ENCODE peak calls at places on chromosomes 1 and 21, in seven cellular contexts. One of them, this sample, is unnamed.

GRCh38 chr1:168610111-168610510 is 33.7 kb downstream of the XCL1 start:
- DNase-seq in transverse colon: no peak
- DNase-seq in hepatocyte: no peak
- DNase-seq in fibroblast of mammary gland: no peak
- DNase-seq in fibroblast of the aortic adventitia: no peak
- DNase-seq in cardiac muscle cell: no peak
- DNase-seq in lung: no peak
- DNase-seq in this sample: no peak

GRCh38 chr1:70063861-70064260 is 141.5 kb downstream of the LRRC40 start:
- DNase-seq in transverse colon: no peak
- DNase-seq in hepatocyte: no peak
- DNase-seq in fibroblast of mammary gland: no peak
- DNase-seq in fibroblast of the aortic adventitia: no peak
- DNase-seq in cardiac muscle cell: no peak
- DNase-seq in lung: no peak
- DNase-seq in this sample: no peak

GRCh38 chr21:44887807-44888580 is 14.5 kb upstream of the PTTG1IP start:
- DNase-seq in transverse colon: no peak
- DNase-seq in hepatocyte: no peak
- DNase-seq in fibroblast of mammary gland: no peak
- DNase-seq in fibroblast of the aortic adventitia: no peak
- DNase-seq in cardiac muscle cell: no peak
- DNase-seq in lung: no peak
- DNase-seq in this sample: no peak

GRCh38 chr1:41638086-41639024 is 153.9 kb upstream of the EDN2 start:
- DNase-seq in transverse colon: no peak
- DNase-seq in hepatocyte: no peak
- DNase-seq in fibroblast of mammary gland: no peak
- DNase-seq in fibroblast of the aortic adventitia: no peak
- DNase-seq in cardiac muscle cell: no peak
- DNase-seq in lung: no peak
- DNase-seq in this sample: no peak

GRCh38 chr1:209095627-209096595 is 487.6 kb upstream of the CAMK1G start:
- DNase-seq in transverse colon: no peak
- DNase-seq in hepatocyte: peak
- DNase-seq in fibroblast of mammary gland: peak
- DNase-seq in fibroblast of the aortic adventitia: peak
- DNase-seq in cardiac muscle cell: no peak
- DNase-seq in lung: no peak
- DNase-seq in this sample: no peak

GRCh38 chr1:179083031-179083345 is 1.1 kb downstream of the TOR3A start:
- DNase-seq in transverse colon: no peak
- DNase-seq in hepatocyte: no peak
- DNase-seq in fibroblast of mammary gland: no peak
- DNase-seq in fibroblast of the aortic adventitia: peak
- DNase-seq in cardiac muscle cell: peak
- DNase-seq in lung: no peak
- DNase-seq in this sample: no peak

GRCh38 chr1:5751833-5752714 is 240.2 kb downstream of the NPHP4 start:
- DNase-seq in transverse colon: no peak
- DNase-seq in hepatocyte: no peak
- DNase-seq in fibroblast of mammary gland: no peak
- DNase-seq in fibroblast of the aortic adventitia: no peak
- DNase-seq in cardiac muscle cell: no peak
- DNase-seq in lung: peak
- DNase-seq in this sample: no peak

GRCh38 chr1:209797978-209798639 is 7.8 kb downstream of the IRF6 start:
- DNase-seq in transverse colon: no peak
- DNase-seq in hepatocyte: no peak
- DNase-seq in fibroblast of mammary gland: no peak
- DNase-seq in fibroblast of the aortic adventitia: peak
- DNase-seq in cardiac muscle cell: no peak
- DNase-seq in lung: no peak
- DNase-seq in this sample: no peak

GRCh38 chr1:92949937-92950817 is 11.1 kb downstream of the DIPK1A start:
- DNase-seq in transverse colon: no peak
- DNase-seq in hepatocyte: no peak
- DNase-seq in fibroblast of mammary gland: peak
- DNase-seq in fibroblast of the aortic adventitia: peak
- DNase-seq in cardiac muscle cell: peak
- DNase-seq in lung: no peak
- DNase-seq in this sample: no peak

GRCh38 chr1:2824999-2825398 is 23.5 kb upstream of the TTC34 start:
- DNase-seq in transverse colon: no peak
- DNase-seq in hepatocyte: no peak
- DNase-seq in fibroblast of mammary gland: no peak
- DNase-seq in fibroblast of the aortic adventitia: no peak
- DNase-seq in cardiac muscle cell: no peak
- DNase-seq in lung: no peak
- DNase-seq in this sample: no peak

GRCh38 chr21:27802816-27803475 is 836.1 kb upstream of the ADAMTS5 start:
- DNase-seq in transverse colon: peak
- DNase-seq in hepatocyte: peak
- DNase-seq in fibroblast of mammary gland: peak
- DNase-seq in fibroblast of the aortic adventitia: peak
- DNase-seq in cardiac muscle cell: peak
- DNase-seq in lung: peak
- DNase-seq in this sample: peak

GRCh38 chr1:236663934-236664333 is 22.4 kb upstream of the ACTN2 start:
- DNase-seq in transverse colon: no peak
- DNase-seq in hepatocyte: no peak
- DNase-seq in fibroblast of mammary gland: no peak
- DNase-seq in fibroblast of the aortic adventitia: no peak
- DNase-seq in cardiac muscle cell: no peak
- DNase-seq in lung: no peak
- DNase-seq in this sample: no peak

GRCh38 chr1:64234714-64235113 is 31.3 kb downstream of the UBE2U start:
- DNase-seq in transverse colon: no peak
- DNase-seq in hepatocyte: no peak
- DNase-seq in fibroblast of mammary gland: no peak
- DNase-seq in fibroblast of the aortic adventitia: no peak
- DNase-seq in cardiac muscle cell: no peak
- DNase-seq in lung: no peak
- DNase-seq in this sample: no peak

GRCh38 chr1:214281030-214281901 is at the start of gene SMYD2:
- DNase-seq in transverse colon: peak
- DNase-seq in hepatocyte: peak
- DNase-seq in fibroblast of mammary gland: peak
- DNase-seq in fibroblast of the aortic adventitia: peak
- DNase-seq in cardiac muscle cell: peak
- DNase-seq in lung: peak
- DNase-seq in this sample: no peak

GRCh38 chr1:8020032-8020431 is 6.1 kb downstream of the ERRFI1 start:
- DNase-seq in transverse colon: no peak
- DNase-seq in hepatocyte: peak
- DNase-seq in fibroblast of mammary gland: peak
- DNase-seq in fibroblast of the aortic adventitia: peak
- DNase-seq in cardiac muscle cell: peak
- DNase-seq in lung: no peak
- DNase-seq in this sample: peak

GRCh38 chr1:222071313-222071886 is 329.5 kb upstream of the DUSP10 start:
- DNase-seq in transverse colon: no peak
- DNase-seq in hepatocyte: no peak
- DNase-seq in fibroblast of mammary gland: peak
- DNase-seq in fibroblast of the aortic adventitia: no peak
- DNase-seq in cardiac muscle cell: peak
- DNase-seq in lung: no peak
- DNase-seq in this sample: peak

GRCh38 chr1:175892686-175893085 is 149.3 kb upstream of the TNR start:
- DNase-seq in transverse colon: no peak
- DNase-seq in hepatocyte: no peak
- DNase-seq in fibroblast of mammary gland: no peak
- DNase-seq in fibroblast of the aortic adventitia: no peak
- DNase-seq in cardiac muscle cell: peak
- DNase-seq in lung: no peak
- DNase-seq in this sample: no peak

GRCh38 chr1:200299571-200299970 is 110.3 kb downstream of the ZNF281 start:
- DNase-seq in transverse colon: no peak
- DNase-seq in hepatocyte: no peak
- DNase-seq in fibroblast of mammary gland: no peak
- DNase-seq in fibroblast of the aortic adventitia: no peak
- DNase-seq in cardiac muscle cell: no peak
- DNase-seq in lung: no peak
- DNase-seq in this sample: no peak

GRCh38 chr1:113875714-113876113 is 4.2 kb upstream of the PTPN22 start:
- DNase-seq in transverse colon: no peak
- DNase-seq in hepatocyte: no peak
- DNase-seq in fibroblast of mammary gland: no peak
- DNase-seq in fibroblast of the aortic adventitia: no peak
- DNase-seq in cardiac muscle cell: no peak
- DNase-seq in lung: no peak
- DNase-seq in this sample: no peak

GRCh38 chr1:64150266-64150665 is 53.2 kb upstream of the UBE2U start:
- DNase-seq in transverse colon: no peak
- DNase-seq in hepatocyte: no peak
- DNase-seq in fibroblast of mammary gland: no peak
- DNase-seq in fibroblast of the aortic adventitia: no peak
- DNase-seq in cardiac muscle cell: no peak
- DNase-seq in lung: no peak
- DNase-seq in this sample: no peak

GRCh38 chr1:7007902-7008301 is 222.6 kb downstream of the CAMTA1 start:
- DNase-seq in transverse colon: no peak
- DNase-seq in hepatocyte: no peak
- DNase-seq in fibroblast of mammary gland: no peak
- DNase-seq in fibroblast of the aortic adventitia: no peak
- DNase-seq in cardiac muscle cell: no peak
- DNase-seq in lung: no peak
- DNase-seq in this sample: no peak

GRCh38 chr1:109523706-109524105 is 14.2 kb upstream of the AMIGO1 start:
- DNase-seq in transverse colon: no peak
- DNase-seq in hepatocyte: no peak
- DNase-seq in fibroblast of mammary gland: peak
- DNase-seq in fibroblast of the aortic adventitia: no peak
- DNase-seq in cardiac muscle cell: no peak
- DNase-seq in lung: no peak
- DNase-seq in this sample: no peak

GRCh38 chr1:187909382-187909781 is 1080.6 kb downstream of the PLA2G4A start:
- DNase-seq in transverse colon: no peak
- DNase-seq in hepatocyte: no peak
- DNase-seq in fibroblast of mammary gland: no peak
- DNase-seq in fibroblast of the aortic adventitia: no peak
- DNase-seq in cardiac muscle cell: no peak
- DNase-seq in lung: no peak
- DNase-seq in this sample: no peak

GRCh38 chr1:119254067-119254720 is 113.7 kb upstream of the WARS2 start:
- DNase-seq in transverse colon: no peak
- DNase-seq in hepatocyte: no peak
- DNase-seq in fibroblast of mammary gland: peak
- DNase-seq in fibroblast of the aortic adventitia: no peak
- DNase-seq in cardiac muscle cell: no peak
- DNase-seq in lung: no peak
- DNase-seq in this sample: no peak

GRCh38 chr1:41232305-41232704 is 9.8 kb downstream of the SCMH1 start:
- DNase-seq in transverse colon: no peak
- DNase-seq in hepatocyte: no peak
- DNase-seq in fibroblast of mammary gland: no peak
- DNase-seq in fibroblast of the aortic adventitia: no peak
- DNase-seq in cardiac muscle cell: peak
- DNase-seq in lung: no peak
- DNase-seq in this sample: no peak

GRCh38 chr1:21362096-21362495 is 71.8 kb upstream of the ECE1 start:
- DNase-seq in transverse colon: no peak
- DNase-seq in hepatocyte: no peak
- DNase-seq in fibroblast of mammary gland: no peak
- DNase-seq in fibroblast of the aortic adventitia: peak
- DNase-seq in cardiac muscle cell: no peak
- DNase-seq in lung: no peak
- DNase-seq in this sample: no peak

GRCh38 chr1:235102259-235102582 is 26.4 kb downstream of the TOMM20 start:
- DNase-seq in transverse colon: no peak
- DNase-seq in hepatocyte: no peak
- DNase-seq in fibroblast of mammary gland: no peak
- DNase-seq in fibroblast of the aortic adventitia: no peak
- DNase-seq in cardiac muscle cell: no peak
- DNase-seq in lung: no peak
- DNase-seq in this sample: no peak

GRCh38 chr21:45576838-45577737 is 34.8 kb upstream of the SLC19A1 start:
- DNase-seq in transverse colon: no peak
- DNase-seq in hepatocyte: peak
- DNase-seq in fibroblast of mammary gland: no peak
- DNase-seq in fibroblast of the aortic adventitia: no peak
- DNase-seq in cardiac muscle cell: no peak
- DNase-seq in lung: no peak
- DNase-seq in this sample: no peak

GRCh38 chr1:67648582-67649326 is 36.2 kb upstream of the GADD45A start:
- DNase-seq in transverse colon: no peak
- DNase-seq in hepatocyte: no peak
- DNase-seq in fibroblast of mammary gland: no peak
- DNase-seq in fibroblast of the aortic adventitia: no peak
- DNase-seq in cardiac muscle cell: no peak
- DNase-seq in lung: no peak
- DNase-seq in this sample: no peak
- TF ChIP-seq CTCF in transverse colon: no peak
- TF ChIP-seq CTCF in hepatocyte: no peak
- TF ChIP-seq CTCF in fibroblast of mammary gland: no peak
- TF ChIP-seq CTCF in fibroblast of the aortic adventitia: no peak
- TF ChIP-seq CTCF in cardiac muscle cell: no peak
- TF ChIP-seq CTCF in lung: no peak
- TF ChIP-seq CTCF in this sample: no peak

GRCh38 chr1:95652423-95652958 is 418.5 kb downstream of the RWDD3 start:
- DNase-seq in transverse colon: no peak
- DNase-seq in hepatocyte: no peak
- DNase-seq in fibroblast of mammary gland: no peak
- DNase-seq in fibroblast of the aortic adventitia: no peak
- DNase-seq in cardiac muscle cell: no peak
- DNase-seq in lung: no peak
- DNase-seq in this sample: no peak
- TF ChIP-seq CTCF in transverse colon: no peak
- TF ChIP-seq CTCF in hepatocyte: no peak
- TF ChIP-seq CTCF in fibroblast of mammary gland: no peak
- TF ChIP-seq CTCF in fibroblast of the aortic adventitia: no peak
- TF ChIP-seq CTCF in cardiac muscle cell: no peak
- TF ChIP-seq CTCF in lung: no peak
- TF ChIP-seq CTCF in this sample: no peak

GRCh38 chr21:33202464-33203363 is 27.0 kb upstream of the IFNAR2 start:
- DNase-seq in transverse colon: no peak
- DNase-seq in hepatocyte: no peak
- DNase-seq in fibroblast of mammary gland: no peak
- DNase-seq in fibroblast of the aortic adventitia: no peak
- DNase-seq in cardiac muscle cell: no peak
- DNase-seq in lung: peak
- DNase-seq in this sample: no peak
- TF ChIP-seq CTCF in transverse colon: no peak
- TF ChIP-seq CTCF in hepatocyte: no peak
- TF ChIP-seq CTCF in fibroblast of mammary gland: no peak
- TF ChIP-seq CTCF in fibroblast of the aortic adventitia: no peak
- TF ChIP-seq CTCF in cardiac muscle cell: no peak
- TF ChIP-seq CTCF in lung: no peak
- TF ChIP-seq CTCF in this sample: no peak

GRCh38 chr1:111332190-111332589 is 41.5 kb downstream of the CHIA start:
- DNase-seq in transverse colon: no peak
- DNase-seq in hepatocyte: no peak
- DNase-seq in fibroblast of mammary gland: no peak
- DNase-seq in fibroblast of the aortic adventitia: no peak
- DNase-seq in cardiac muscle cell: no peak
- DNase-seq in lung: no peak
- DNase-seq in this sample: no peak

DNA sequence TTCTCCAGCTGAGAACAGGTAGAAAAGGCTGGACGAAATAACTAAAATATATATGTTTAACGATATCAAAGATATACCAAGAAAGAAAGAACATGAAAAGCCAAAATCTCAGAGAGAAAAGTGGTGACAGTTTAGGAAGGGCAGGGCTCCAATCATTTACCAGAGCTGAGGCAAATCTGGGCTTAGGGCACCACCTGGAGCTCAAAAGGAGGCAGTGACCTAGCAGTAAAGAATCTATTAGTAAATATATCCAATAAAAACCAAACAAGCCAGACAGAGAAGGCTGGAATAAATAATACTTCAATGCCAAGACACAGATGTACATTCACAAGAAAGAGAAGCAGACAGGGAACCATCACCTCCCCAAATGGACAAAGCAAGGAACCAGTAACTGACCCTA is 43.5 kb downstream of the CHIA start:
- DNase-seq in transverse colon: no peak
- DNase-seq in hepatocyte: peak
- DNase-seq in fibroblast of mammary gland: peak
- DNase-seq in fibroblast of the aortic adventitia: peak
- DNase-seq in cardiac muscle cell: peak
- DNase-seq in lung: no peak
- DNase-seq in this sample: peak
- TF ChIP-seq CTCF in transverse colon: peak
- TF ChIP-seq CTCF in hepatocyte: peak
- TF ChIP-seq CTCF in fibroblast of mammary gland: peak
- TF ChIP-seq CTCF in fibroblast of the aortic adventitia: peak
- TF ChIP-seq CTCF in cardiac muscle cell: peak
- TF ChIP-seq CTCF in lung: peak
- TF ChIP-seq CTCF in this sample: peak